ENCODE peak calls at places on chromosomes 7 and 10, in five cellular contexts. R is kidney epithelial cell, N is IMR-90, L is WERI-Rb-1, I is epithelial cell of esophagus. W is an unnamed sample.

GRCh38 chr10:129450391-129450790 is 16.6 kb upstream of the MGMT start:
- DNase-seq in I (no peak), N (no peak), R (no peak), L (no peak), W (no peak)

GRCh38 chr7:74094224-74095095 is 10.9 kb downstream of the LIMK1 start:
- DNase-seq in I (peak), L (no peak), N (peak), R (peak), W (peak)

GRCh38 chr7:136067277-136067676 is 90.1 kb upstream of the MTPN start:
- DNase-seq in L (no peak), R (no peak), I (no peak), N (no peak), W (no peak)

GRCh38 chr7:101399759-101400158 is 37.1 kb downstream of the COL26A1 start:
- DNase-seq in L (no peak), R (no peak), I (no peak), N (peak), W (peak)

GRCh38 chr10:132427071-132427771 is 30.2 kb downstream of the PWWP2B start:
- DNase-seq in L (no peak), I (no peak), N (no peak), R (no peak), W (no peak)

GRCh38 chr10:62264702-62265436 is 3.8 kb downstream of the RTKN2 start:
- DNase-seq in N (peak), L (no peak), R (peak), I (peak), W (peak)

GRCh38 chr10:74194999-74195398 is 44.0 kb downstream of the ADK start:
- DNase-seq in R (no peak), N (peak), I (no peak), L (no peak), W (no peak)

GRCh38 chr10:46216836-46217748 is 69.7 kb upstream of the ANTXRL start:
- DNase-seq in I (peak), R (no peak), L (no peak), N (no peak), W (peak)

GRCh38 chr7:35624299-35625186 is 70.4 kb downstream of the HERPUD2 start:
- DNase-seq in R (no peak), L (peak), I (peak), N (peak), W (peak)

GRCh38 chr10:20017961-20018360 is 201.7 kb downstream of the PLXDC2 start:
- DNase-seq in R (no peak), I (peak), L (no peak), N (peak), W (peak)

GRCh38 chr10:102449321-102450123 is 1.8 kb downstream of the C10orf95 start:
- DNase-seq in L (peak), R (peak), N (no peak), I (peak), W (peak)

GRCh38 chr10:77710081-77710551 is 72.5 kb upstream of the KCNMA1 start:
- DNase-seq in N (no peak), I (no peak), R (no peak), L (no peak), W (no peak)

GRCh38 chr10:84783386-84783785 is 455.0 kb downstream of the CCSER2 start:
- DNase-seq in I (peak), N (no peak), L (peak), R (peak), W (peak)

GRCh38 chr10:60989400-60989876 is 45.5 kb upstream of the RHOBTB1 start:
- DNase-seq in I (peak), N (no peak), L (no peak), R (no peak), W (no peak)

GRCh38 chr10:58280485-58280884 is 11.5 kb downstream of the CISD1 start:
- DNase-seq in R (no peak), N (peak), I (no peak), L (no peak), W (no peak)

GRCh38 chr10:29635711-29636144 is 957 bp upstream of the SVIL start:
- DNase-seq in N (peak), R (no peak), L (peak), I (no peak), W (no peak)

GRCh38 chr7:78125884-78126283 is 327.3 kb downstream of the PHTF2 start:
- DNase-seq in N (peak), L (no peak), R (no peak), I (peak), W (no peak)

GRCh38 chr7:90629306-90629918 is 33.3 kb downstream of the CDK14 start:
- DNase-seq in R (no peak), N (peak), L (peak), I (peak), W (peak)
- TF ChIP-seq CTCF in R (peak), N (peak), L (peak), I (peak), W (peak)

GRCh38 chr10:82968533-82968932 is 1093.5 kb downstream of the NRG3 start:
- DNase-seq in L (no peak), N (no peak), I (no peak), R (no peak), W (no peak)

GRCh38 chr10:82966130-82966529 is 1091.1 kb downstream of the NRG3 start:
- DNase-seq in L (no peak), N (no peak), R (no peak), I (no peak), W (no peak)

DNA sequence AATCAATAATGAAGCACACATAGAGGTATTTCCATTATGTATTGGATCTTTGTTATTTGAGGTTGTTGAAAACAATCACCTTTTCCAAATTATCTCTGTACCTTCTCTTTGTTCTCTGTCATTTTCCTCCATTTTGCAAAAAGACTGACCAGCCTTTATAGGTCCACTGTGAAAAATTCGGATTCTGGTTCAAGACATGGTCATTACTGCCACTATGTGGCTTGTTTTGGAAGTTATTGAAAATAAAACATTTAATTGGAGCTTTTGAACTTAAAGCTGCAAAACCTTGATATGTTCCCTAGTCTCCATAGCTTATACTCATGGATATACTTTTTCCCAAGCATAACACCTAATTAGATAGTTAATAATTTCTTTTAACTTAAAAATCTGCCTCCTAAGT is 1094.4 kb downstream of the NRG3 start:
- DNase-seq in I (peak), L (no peak), N (peak), R (no peak), W (peak)
- TF ChIP-seq CTCF in I (peak), L (no peak), N (peak), R (peak), W (peak)

GRCh38 chr10:48659790-48660189 is 24.9 kb upstream of the WDFY4 start:
- DNase-seq in N (no peak), R (no peak), I (peak), L (no peak), W (no peak)
- TF ChIP-seq CTCF in N (peak), R (peak), I (no peak), L (no peak), W (peak)

GRCh38 chr7:121101083-121101482 is 112.6 kb downstream of the CPED1 start:
- DNase-seq in R (no peak), N (no peak), I (no peak), L (no peak), W (no peak)

GRCh38 chr7:121097577-121097976 is 109.1 kb downstream of the CPED1 start:
- DNase-seq in L (no peak), I (no peak), R (no peak), N (no peak), W (no peak)

GRCh38 chr7:121102619-121103018 is 114.1 kb downstream of the CPED1 start:
- DNase-seq in N (no peak), I (peak), R (no peak), L (no peak), W (no peak)

GRCh38 chr7:121101621-121102020 is 113.1 kb downstream of the CPED1 start:
- DNase-seq in R (no peak), L (no peak), N (no peak), I (no peak), W (no peak)

GRCh38 chr7:121099572-121099971 is 111.1 kb downstream of the CPED1 start:
- DNase-seq in L (no peak), R (no peak), N (no peak), I (no peak), W (no peak)
- TF ChIP-seq CTCF in L (peak), R (no peak), N (peak), I (no peak), W (no peak)

DNA sequence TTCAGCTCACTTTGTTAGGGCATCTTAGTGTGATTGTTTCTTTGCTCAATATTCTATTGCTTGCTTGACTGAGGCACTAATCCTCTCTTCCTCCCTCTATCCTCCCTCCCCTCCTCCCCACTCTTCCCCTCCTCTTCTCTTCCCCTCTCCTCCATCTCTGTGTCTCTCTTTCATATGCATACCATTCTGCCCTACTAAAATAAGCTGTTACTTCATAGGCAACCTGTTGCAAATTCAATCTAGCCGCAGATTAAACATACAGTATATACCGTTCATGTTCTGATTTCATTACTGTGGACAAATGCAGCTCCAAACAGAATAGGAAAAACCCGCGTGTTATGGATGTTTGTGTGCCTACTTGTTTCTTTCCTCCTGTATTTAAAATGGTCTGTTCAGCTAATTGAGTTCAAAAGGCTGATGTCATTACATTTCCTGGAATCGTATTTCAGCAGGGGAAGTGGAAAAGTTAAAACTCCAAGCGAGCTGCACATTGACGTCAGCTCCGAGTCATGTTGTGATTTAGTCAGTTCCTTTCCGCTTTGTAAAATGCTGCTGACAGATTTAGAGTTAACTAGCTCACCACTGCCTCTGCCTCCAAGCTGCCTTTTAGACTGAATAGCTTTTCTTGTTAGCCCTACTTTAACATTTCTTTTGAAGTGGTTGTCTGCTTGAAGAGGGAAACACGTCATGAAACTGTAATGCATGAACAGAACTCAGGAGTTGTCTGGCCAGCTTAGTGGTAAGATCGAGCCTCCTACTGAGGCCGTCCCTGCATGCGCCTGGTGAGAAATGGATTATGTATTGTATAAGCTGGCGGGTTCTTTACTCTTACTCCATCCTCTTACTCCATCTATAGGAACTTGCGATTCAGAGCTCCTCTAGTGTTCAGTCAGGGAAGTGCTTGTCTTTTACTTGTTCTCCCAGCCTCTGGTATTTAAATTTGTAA is 69.0 kb downstream of the CREM start:
- DNase-seq in N (peak), L (peak), R (peak), I (peak), W (peak)
- TF ChIP-seq CTCF in N (peak), L (peak), R (peak), I (peak), W (peak)

GRCh38 chr7:7969306-7970112 is 913 bp downstream of the GLCCI1 start:
- DNase-seq in I (peak), R (no peak), N (peak), L (peak), W (peak)
- TF ChIP-seq CTCF in I (no peak), R (peak), N (no peak), L (peak), W (no peak)

GRCh38 chr7:127409629-127410028 is 17.1 kb upstream of the ZNF800 start:
- DNase-seq in I (no peak), L (no peak), N (no peak), R (no peak), W (no peak)
- TF ChIP-seq CTCF in I (no peak), L (peak), N (no peak), R (no peak), W (no peak)

DNA sequence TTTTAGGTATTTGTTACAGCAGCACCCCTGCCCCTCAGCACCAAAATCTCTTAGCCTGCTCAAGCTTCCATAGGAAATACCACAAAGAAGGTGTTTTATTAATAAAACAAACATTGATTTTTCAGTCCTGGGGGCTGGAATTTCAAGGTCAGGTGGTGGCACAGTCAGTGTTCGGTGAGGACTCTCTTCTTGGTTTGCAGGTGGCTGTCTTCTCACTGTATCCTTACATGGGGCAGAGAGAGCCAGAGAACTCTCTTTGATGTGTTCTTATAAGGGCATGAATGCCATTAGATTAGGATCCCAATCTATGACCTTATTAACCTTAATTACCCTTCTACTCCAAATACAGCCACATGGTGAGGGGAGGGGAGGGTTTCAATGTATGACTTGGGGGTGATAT is 112.3 kb upstream of the PFKP start:
- DNase-seq in I (no peak), N (no peak), R (no peak), L (no peak), W (no peak)
- TF ChIP-seq CTCF in I (no peak), N (no peak), R (no peak), L (no peak), W (no peak)